ENCODE peak calls at places on chromosome 13, in eight cellular contexts. V is cardiac fibroblast, G is thoracic aorta, Q is fibroblast of lung, O is lower leg skin, F is heart right ventricle, M is upper lobe of right lung, T is NB4. N is an unnamed sample.

GRCh38 chr13:30329009-30329585 is 21.7 kb upstream of the KATNAL1 start:
- DNase-seq in F (no peak), T (no peak), V (no peak), G (no peak), M (no peak), O (no peak), Q (peak), N (no peak)

GRCh38 chr13:81275666-81276258 is 934.8 kb upstream of the SPRY2 start:
- DNase-seq in G (no peak), T (no peak), O (no peak), Q (no peak), V (no peak), F (no peak), M (no peak), N (no peak)

GRCh38 chr13:76769238-76769859 is 116.9 kb downstream of the KCTD12 start:
- DNase-seq in T (no peak), M (no peak), Q (no peak), F (no peak), O (no peak), V (no peak), G (no peak), N (peak)

GRCh38 chr13:98041081-98041820 is 87.8 kb downstream of the IPO5 start:
- DNase-seq in F (no peak), V (no peak), Q (no peak), G (no peak), T (no peak), O (no peak), M (no peak), N (peak)

GRCh38 chr13:101520672-101521071 is 68.2 kb downstream of the ITGBL1 start:
- DNase-seq in M (no peak), F (no peak), Q (peak), G (no peak), O (no peak), T (peak), V (peak), N (peak)

GRCh38 chr13:48621056-48621455 is 32.7 kb upstream of the CYSLTR2 start:
- DNase-seq in V (no peak), Q (peak), F (no peak), G (no peak), T (no peak), M (no peak), O (no peak), N (no peak)

GRCh38 chr13:97329331-97329730 is 104.6 kb upstream of the RAP2A start:
- DNase-seq in O (no peak), T (no peak), V (peak), F (no peak), Q (no peak), M (no peak), G (no peak), N (peak)

GRCh38 chr13:42760949-42761348 is 20.4 kb upstream of the FAM216B start:
- DNase-seq in F (no peak), M (no peak), G (no peak), V (peak), Q (peak), O (no peak), T (no peak), N (no peak)

GRCh38 chr13:36357692-36358091 is 11.5 kb upstream of the SPART start:
- DNase-seq in T (no peak), F (no peak), Q (no peak), V (peak), G (no peak), O (peak), M (no peak), N (peak)

GRCh38 chr13:21365574-21365973 is 93.5 kb downstream of the ZDHHC20 start:
- DNase-seq in F (no peak), G (no peak), T (no peak), O (no peak), M (peak), Q (no peak), V (no peak), N (no peak)

GRCh38 chr13:104015646-104016396 is 949.6 kb upstream of the SLC10A2 start:
- DNase-seq in F (no peak), V (peak), O (no peak), T (no peak), M (no peak), Q (peak), G (no peak), N (no peak)

GRCh38 chr13:47929156-47929555 is 71.9 kb downstream of the SUCLA2 start:
- DNase-seq in M (no peak), V (no peak), F (no peak), O (no peak), Q (no peak), T (no peak), G (no peak), N (peak)

GRCh38 chr13:101283782-101284181 is 132.5 kb downstream of the NALCN start:
- DNase-seq in G (no peak), F (no peak), Q (no peak), O (no peak), T (no peak), V (no peak), M (no peak), N (no peak)

GRCh38 chr13:112651306-112651705 is 38.5 kb upstream of the ATP11A start:
- DNase-seq in O (no peak), T (no peak), M (no peak), F (no peak), V (peak), Q (no peak), G (no peak), N (no peak)

GRCh38 chr13:111095031-111095840 is 19.9 kb upstream of the ARHGEF7 start:
- DNase-seq in G (no peak), V (no peak), M (peak), O (no peak), Q (no peak), T (no peak), F (no peak), N (no peak)

GRCh38 chr13:95301947-95302386 is 716 bp upstream of the ABCC4 start:
- DNase-seq in T (no peak), O (no peak), M (no peak), F (no peak), V (peak), Q (peak), G (no peak), N (no peak)

GRCh38 chr13:28707629-28708427 is 10.9 kb downstream of the SLC46A3 start:
- DNase-seq in F (no peak), V (peak), Q (peak), G (no peak), T (peak), O (no peak), M (no peak), N (peak)

GRCh38 chr13:55566334-55566733 is 1574.4 kb upstream of the PRR20A start:
- DNase-seq in V (no peak), G (no peak), M (no peak), T (no peak), Q (no peak), O (no peak), F (no peak), N (no peak)

GRCh38 chr13:111893071-111893606 is 173.8 kb upstream of the SOX1 start:
- DNase-seq in Q (no peak), F (no peak), G (no peak), O (no peak), M (no peak), V (no peak), T (no peak), N (no peak)

GRCh38 chr13:75482070-75482819 is at the start of gene TBC1D4:
- DNase-seq in F (peak), T (peak), O (peak), Q (peak), V (peak), G (peak), M (peak), N (peak)

GRCh38 chr13:50592412-50593145 is 250.9 kb downstream of the DLEU7 start:
- DNase-seq in M (no peak), F (no peak), T (no peak), V (peak), O (no peak), G (no peak), Q (peak), N (peak)

GRCh38 chr13:40812724-40813445 is 23.5 kb downstream of the SLC25A15 start:
- DNase-seq in F (no peak), Q (no peak), M (no peak), V (no peak), G (no peak), T (no peak), O (no peak), N (no peak)

GRCh38 chr13:112907286-112907685 is 61.7 kb upstream of the MCF2L start:
- DNase-seq in M (no peak), Q (no peak), T (no peak), O (no peak), V (no peak), F (no peak), G (no peak), N (no peak)

GRCh38 chr13:33612641-33613638 is 205.0 kb upstream of the RFC3 start:
- DNase-seq in F (no peak), T (no peak), V (no peak), O (no peak), Q (no peak), M (no peak), G (no peak), N (no peak)

GRCh38 chr13:110307697-110308376 is 753 bp downstream of the COL4A2 start:
- DNase-seq in M (no peak), T (no peak), G (no peak), F (no peak), O (no peak), Q (peak), V (peak), N (peak)

GRCh38 chr13:111916201-111916600 is 150.7 kb upstream of the SOX1 start:
- DNase-seq in Q (no peak), T (no peak), V (no peak), F (no peak), M (no peak), O (no peak), G (no peak), N (no peak)

GRCh38 chr13:95243207-95243606 is 58.0 kb downstream of the ABCC4 start:
- DNase-seq in M (no peak), V (no peak), O (no peak), G (no peak), Q (no peak), F (no peak), T (no peak), N (no peak)

GRCh38 chr13:27353166-27353583 is 71.2 kb upstream of the GTF3A start:
- DNase-seq in O (no peak), V (peak), T (no peak), Q (peak), M (no peak), F (no peak), G (no peak), N (peak)

GRCh38 chr13:37097008-37097579 is 8.4 kb downstream of the CSNK1A1L start:
- DNase-seq in F (no peak), V (no peak), O (no peak), T (no peak), Q (no peak), G (no peak), M (no peak), N (peak)

GRCh38 chr13:20960663-20961309 is 58.2 kb upstream of the XPO4 start:
- DNase-seq in M (no peak), F (no peak), T (peak), O (no peak), V (no peak), Q (no peak), G (no peak), N (no peak)

GRCh38 chr13:94251801-94252200 is 227.7 kb downstream of the DCT start:
- DNase-seq in T (no peak), O (no peak), Q (peak), F (peak), V (peak), G (no peak), M (no peak), N (peak)

GRCh38 chr13:46094478-46094877 is 10.4 kb downstream of the CPB2 start:
- DNase-seq in F (no peak), M (no peak), Q (no peak), G (no peak), V (no peak), O (no peak), T (no peak), N (no peak)

GRCh38 chr13:42574011-42574410 is at the start of gene TNFSF11:
- DNase-seq in T (no peak), G (no peak), Q (no peak), F (no peak), O (no peak), M (no peak), V (peak), N (no peak)

GRCh38 chr13:43783820-43784219 is 3.0 kb downstream of the ENOX1 start:
- DNase-seq in M (no peak), T (no peak), Q (peak), V (peak), F (peak), G (no peak), O (no peak), N (peak)

GRCh38 chr13:59906413-59907027 is 257.2 kb downstream of the DIAPH3 start:
- DNase-seq in V (peak), T (peak), G (no peak), F (no peak), Q (peak), O (no peak), M (no peak), N (peak)

GRCh38 chr13:99958402-99959126 is 13.0 kb downstream of the ZIC5 start:
- DNase-seq in Q (no peak), V (no peak), O (no peak), G (no peak), M (no peak), F (no peak), T (no peak), N (no peak)

GRCh38 chr13:99960663-99961440 is 10.7 kb downstream of the ZIC5 start:
- DNase-seq in O (no peak), Q (no peak), M (no peak), V (no peak), G (no peak), T (no peak), F (no peak), N (no peak)

GRCh38 chr13:99959127-99959529 is 12.4 kb downstream of the ZIC5 start:
- DNase-seq in Q (no peak), O (no peak), M (no peak), F (no peak), V (no peak), T (no peak), G (no peak), N (no peak)

GRCh38 chr13:99961634-99962033 is 9.9 kb downstream of the ZIC5 start:
- DNase-seq in M (no peak), V (no peak), O (no peak), F (no peak), G (no peak), T (no peak), Q (no peak), N (no peak)

GRCh38 chr13:99959538-99960230 is 11.9 kb downstream of the ZIC5 start:
- DNase-seq in G (no peak), F (no peak), T (no peak), Q (no peak), V (no peak), M (no peak), O (no peak), N (no peak)
- TF ChIP-seq CTCF in G (no peak), F (no peak), T (no peak), Q (no peak), V (no peak), M (no peak), O (no peak), N (no peak)

GRCh38 chr13:52158629-52159158 is 703 bp downstream of the NEK3 start:
- DNase-seq in O (peak), V (peak), M (no peak), G (no peak), F (peak), Q (peak), T (peak), N (peak)

GRCh38 chr13:52161193-52161646 is 1.8 kb upstream of the NEK3 start:
- DNase-seq in M (no peak), Q (no peak), F (no peak), O (no peak), V (no peak), G (no peak), T (no peak), N (no peak)

GRCh38 chr13:52162279-52163101 is 3.1 kb upstream of the NEK3 start:
- DNase-seq in O (no peak), F (no peak), T (peak), G (no peak), Q (peak), M (no peak), V (peak), N (no peak)

GRCh38 chr13:52159159-52159982 is at the start of gene NEK3:
- DNase-seq in F (peak), T (peak), V (peak), G (peak), O (peak), M (peak), Q (peak), N (peak)

GRCh38 chr13:52160053-52160452 is 656 bp upstream of the NEK3 start:
- DNase-seq in O (no peak), T (no peak), M (no peak), V (no peak), Q (no peak), F (no peak), G (no peak), N (no peak)
- H3K4me3 ChIP-seq in O (no peak), T (no peak), M (peak), V (no peak), Q (no peak), F (peak), G (peak), N (no peak)

DNA sequence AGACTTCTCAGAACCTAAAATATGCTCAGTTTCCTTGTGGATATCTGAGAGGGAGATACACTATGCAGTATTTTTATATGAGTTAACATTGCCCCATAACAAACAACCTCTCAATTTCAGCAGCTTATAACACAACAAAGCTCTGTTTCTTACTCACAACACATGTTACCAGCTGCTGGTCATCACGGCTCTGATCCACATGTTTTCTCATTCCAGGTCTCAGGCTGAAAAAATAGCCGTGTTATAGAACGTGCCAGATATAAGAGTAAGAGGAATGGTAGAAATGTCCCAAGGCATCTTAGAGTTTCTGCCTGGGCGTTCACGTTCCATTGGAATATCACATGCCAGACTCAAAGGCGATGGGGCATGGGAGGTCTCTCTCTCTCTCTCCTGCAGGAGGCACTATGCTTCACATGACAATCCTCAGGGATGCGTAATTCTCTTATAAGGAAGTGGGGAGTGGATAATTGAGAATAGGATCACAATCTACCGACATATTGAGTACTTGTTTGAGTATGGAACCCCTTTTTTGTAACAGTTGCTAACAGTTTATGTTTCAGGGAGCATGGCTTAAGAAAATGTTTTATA is 246.6 kb downstream of the NHLRC3 start:
- DNase-seq in V (peak), O (no peak), F (no peak), M (no peak), Q (peak), T (no peak), G (no peak), N (no peak)
- TF ChIP-seq CTCF in V (no peak), O (no peak), F (peak), M (no peak), Q (peak), T (peak), G (no peak), N (no peak)

GRCh38 chr13:25151626-25152025 is 20.5 kb downstream of the AMER2 start:
- DNase-seq in M (no peak), T (no peak), V (no peak), O (no peak), F (no peak), Q (no peak), G (no peak), N (no peak)

GRCh38 chr13:25148005-25148798 is 23.9 kb downstream of the AMER2 start:
- DNase-seq in V (no peak), F (no peak), O (no peak), M (no peak), T (no peak), Q (no peak), G (no peak), N (no peak)

GRCh38 chr13:25149670-25150069 is 22.4 kb downstream of the AMER2 start:
- DNase-seq in M (no peak), V (no peak), T (no peak), Q (no peak), F (no peak), O (no peak), G (no peak), N (no peak)

GRCh38 chr13:25153736-25154135 is 18.4 kb downstream of the AMER2 start:
- DNase-seq in T (no peak), M (no peak), V (no peak), Q (no peak), F (no peak), O (no peak), G (no peak), N (no peak)
- H3K4me3 ChIP-seq in T (no peak), M (no peak), V (no peak), Q (no peak), F (no peak), O (no peak), G (no peak), N (no peak)

DNA sequence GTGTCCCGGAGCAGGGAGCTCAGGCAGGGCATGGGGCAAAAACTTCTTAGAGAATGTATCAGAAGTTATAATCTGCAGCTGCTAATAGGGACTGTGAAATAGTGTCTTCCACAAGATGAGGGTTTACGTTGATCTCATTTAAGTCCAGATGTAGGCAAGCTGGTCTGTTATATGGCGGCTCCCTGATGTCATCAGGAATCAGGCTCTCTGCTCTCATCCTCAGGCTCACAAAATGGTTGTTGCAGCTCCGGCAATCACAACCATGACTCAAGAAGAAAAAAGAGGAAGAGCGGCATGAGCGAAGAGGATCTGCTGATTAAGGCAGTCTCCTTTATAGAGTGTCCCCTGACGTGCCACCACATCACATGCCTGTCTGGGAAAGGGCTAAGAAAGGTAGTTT is 191.3 kb downstream of the KLF5 start:
- DNase-seq in F (no peak), O (no peak), T (peak), V (no peak), Q (no peak), M (no peak), G (no peak), N (no peak)
- TF ChIP-seq CTCF in F (no peak), O (no peak), T (no peak), V (no peak), Q (no peak), M (no peak), G (no peak), N (no peak)

N was measured in AG10803.